ENCODE peak calls at places on chromosomes 5 and 9, in five cellular contexts. E, A, O, W and J are unnamed samples.

GRCh38 chr5:132000677-132001453 is 10.6 kb downstream of the ACSL6 start:
- DNase-seq in O (no peak), W (no peak), E (no peak), A (no peak), J (no peak)

GRCh38 chr5:158880514-158881001 is 219.2 kb downstream of the EBF1 start:
- DNase-seq in E (no peak), W (no peak), O (peak), A (no peak), J (no peak)

GRCh38 chr5:171311698-171312083 is 2.6 kb downstream of the TLX3 start:
- DNase-seq in E (no peak), A (no peak), W (no peak), O (no peak), J (no peak)

GRCh38 chr5:15501057-15501791 is 1.2 kb downstream of the FBXL7 start:
- DNase-seq in A (peak), E (no peak), O (peak), W (peak), J (peak)

GRCh38 chr9:19133549-19134345 is 6.5 kb upstream of the PLIN2 start:
- DNase-seq in O (no peak), E (no peak), W (no peak), A (no peak), J (peak)

GRCh38 chr5:34621280-34622045 is 34.7 kb upstream of the RAI14 start:
- DNase-seq in E (no peak), O (peak), A (no peak), W (no peak), J (no peak)

GRCh38 chr9:97954550-97954989 is 16.6 kb upstream of the HEMGN start:
- DNase-seq in A (peak), E (peak), W (peak), O (peak), J (peak)

GRCh38 chr5:53257806-53258373 is 148.3 kb upstream of the MOCS2 start:
- DNase-seq in W (no peak), A (no peak), O (peak), E (no peak), J (no peak)

GRCh38 chr5:139912158-139912557 is 116.5 kb downstream of the PSD2 start:
- DNase-seq in E (no peak), W (no peak), O (no peak), A (no peak), J (no peak)

GRCh38 chr5:97501965-97502305 is 318.9 kb upstream of the RIOK2 start:
- DNase-seq in E (no peak), W (peak), O (peak), A (no peak), J (no peak)

GRCh38 chr5:81393783-81394718 is at the start of gene ACOT12:
- DNase-seq in O (peak), E (no peak), A (peak), W (peak), J (peak)

GRCh38 chr5:57316798-57317327 is 143.0 kb downstream of the GPBP1 start:
- DNase-seq in W (peak), A (no peak), O (peak), E (no peak), J (peak)

GRCh38 chr5:112697301-112697700 is 40.4 kb upstream of the APC start:
- DNase-seq in E (no peak), A (no peak), O (peak), W (no peak), J (no peak)

GRCh38 chr5:124902097-124902821 is 155.8 kb upstream of the ZNF608 start:
- DNase-seq in E (no peak), A (no peak), W (peak), O (peak), J (no peak)

GRCh38 chr5:60577116-60577515 is 122.8 kb downstream of the DEPDC1B start:
- DNase-seq in W (peak), A (no peak), O (no peak), E (no peak), J (peak)

GRCh38 chr9:126927419-126927818 is 12.8 kb downstream of the RALGPS1 start:
- DNase-seq in W (no peak), O (no peak), A (no peak), E (no peak), J (no peak)

GRCh38 chr5:151651997-151652645 is 34.6 kb downstream of the SPARC start:
- DNase-seq in O (peak), W (peak), A (peak), E (peak), J (peak)

GRCh38 chr5:15522141-15522540 is 22.2 kb downstream of the FBXL7 start:
- DNase-seq in W (no peak), O (no peak), E (no peak), A (no peak), J (no peak)

GRCh38 chr5:143738415-143739401 is 73.3 kb upstream of the HMHB1 start:
- DNase-seq in O (no peak), E (no peak), A (no peak), W (no peak), J (no peak)

GRCh38 chr5:42514759-42515158 is 91.5 kb downstream of the GHR start:
- DNase-seq in O (peak), E (no peak), A (no peak), W (no peak), J (no peak)

GRCh38 chr9:1337169-1337568 is 287.0 kb downstream of the DMRT2 start:
- DNase-seq in W (peak), E (no peak), A (no peak), O (no peak), J (peak)

GRCh38 chr5:55303238-55303690 is 4.2 kb downstream of the DHX29 start:
- DNase-seq in E (no peak), O (peak), A (no peak), W (peak), J (peak)

GRCh38 chr9:79641055-79641454 is 69.3 kb downstream of the TLE4 start:
- DNase-seq in E (no peak), W (peak), A (no peak), O (no peak), J (no peak)

GRCh38 chr5:140108093-140109049 is 5.5 kb upstream of the PURA start:
- DNase-seq in A (peak), W (no peak), E (no peak), O (no peak), J (no peak)

GRCh38 chr9:129102791-129103594 is 7.6 kb downstream of the CRAT start:
- DNase-seq in E (no peak), O (peak), A (peak), W (peak), J (peak)